ENCODE peak calls at places on chromosomes 13 and 19, in four cellular contexts. One of them, this sample, is unnamed.

GRCh38 chr13:73653688-73654087 is 480.5 kb downstream of the KLF12 start:
- DNase-seq in fibroblast of pulmonary artery: no peak
- DNase-seq in GM23338: no peak
- DNase-seq in OCI-LY7: no peak
- DNase-seq in this sample: no peak

GRCh38 chr19:9070066-9070465 is 16.8 kb upstream of the OR1M1 start:
- DNase-seq in OCI-LY7: no peak
- DNase-seq in fibroblast of pulmonary artery: no peak
- DNase-seq in GM23338: peak; percentile 74
- DNase-seq in this sample: no peak

GRCh38 chr13:113595131-113595530 is 10.6 kb downstream of the TFDP1 start:
- DNase-seq in fibroblast of pulmonary artery: no peak
- DNase-seq in GM23338: no peak
- DNase-seq in OCI-LY7: no peak
- DNase-seq in this sample: no peak

GRCh38 chr13:57624565-57625435 is 6.7 kb upstream of the PCDH17 start:
- DNase-seq in OCI-LY7: peak; percentile 35
- DNase-seq in GM23338: peak; percentile 90
- DNase-seq in fibroblast of pulmonary artery: peak; percentile 76
- DNase-seq in this sample: peak; percentile 82

GRCh38 chr19:9139609-9140158 is 513 bp upstream of the ZNF317 start:
- DNase-seq in fibroblast of pulmonary artery: no peak
- DNase-seq in GM23338: no peak
- DNase-seq in OCI-LY7: peak; percentile 5
- DNase-seq in this sample: no peak

GRCh38 chr13:28258401-28258800 is 120.1 kb downstream of the PAN3 start:
- DNase-seq in OCI-LY7: no peak
- DNase-seq in GM23338: no peak
- DNase-seq in fibroblast of pulmonary artery: no peak
- DNase-seq in this sample: no peak

GRCh38 chr13:95023405-95023804 is 277.8 kb downstream of the ABCC4 start:
- DNase-seq in fibroblast of pulmonary artery: peak; percentile 17
- DNase-seq in GM23338: no peak
- DNase-seq in OCI-LY7: no peak
- DNase-seq in this sample: peak; percentile 53

GRCh38 chr19:9932835-9933234 is 3.5 kb downstream of the OLFM2 start:
- DNase-seq in OCI-LY7: no peak
- DNase-seq in fibroblast of pulmonary artery: no peak
- DNase-seq in GM23338: no peak
- DNase-seq in this sample: no peak

GRCh38 chr13:113860579-113861432 is 3.1 kb downstream of the GAS6 start:
- DNase-seq in OCI-LY7: no peak
- DNase-seq in GM23338: peak; percentile 87
- DNase-seq in fibroblast of pulmonary artery: peak; percentile 51
- DNase-seq in this sample: no peak

GRCh38 chr13:47250141-47250540 is 353.3 kb upstream of the HTR2A start:
- DNase-seq in GM23338: no peak
- DNase-seq in fibroblast of pulmonary artery: peak; percentile 88
- DNase-seq in OCI-LY7: no peak
- DNase-seq in this sample: peak; percentile 51

GRCh38 chr13:110593430-110594130 is 21.8 kb upstream of the NAXD start:
- DNase-seq in GM23338: peak; percentile 76
- DNase-seq in fibroblast of pulmonary artery: peak; percentile 76
- DNase-seq in OCI-LY7: peak; percentile 49
- DNase-seq in this sample: peak; percentile 64

GRCh38 chr13:114155923-114156883 is 22.9 kb upstream of the CFAP97D2 start:
- DNase-seq in OCI-LY7: no peak
- DNase-seq in fibroblast of pulmonary artery: no peak
- DNase-seq in GM23338: no peak
- DNase-seq in this sample: no peak

GRCh38 chr19:869245-870177 is 10.0 kb downstream of the CFD start:
- DNase-seq in fibroblast of pulmonary artery: peak; percentile 89
- DNase-seq in OCI-LY7: no peak
- DNase-seq in GM23338: no peak
- DNase-seq in this sample: peak; percentile 92

GRCh38 chr19:50358483-50359431 is 6.7 kb downstream of the NAPSA start:
- DNase-seq in fibroblast of pulmonary artery: peak; percentile 56
- DNase-seq in GM23338: no peak
- DNase-seq in OCI-LY7: no peak
- DNase-seq in this sample: no peak

GRCh38 chr19:57974434-57974833 is at the start of gene C19orf18:
- DNase-seq in OCI-LY7: no peak
- DNase-seq in fibroblast of pulmonary artery: no peak
- DNase-seq in GM23338: no peak
- DNase-seq in this sample: no peak

GRCh38 chr13:43805071-43805468 is 18.3 kb upstream of the ENOX1 start:
- DNase-seq in fibroblast of pulmonary artery: peak; percentile 73
- DNase-seq in GM23338: peak; percentile 9
- DNase-seq in OCI-LY7: no peak
- DNase-seq in this sample: peak; percentile 99

GRCh38 chr13:113410472-113411201 is 42.7 kb downstream of the ADPRHL1 start:
- DNase-seq in OCI-LY7: no peak
- DNase-seq in GM23338: no peak
- DNase-seq in fibroblast of pulmonary artery: peak; percentile 15
- DNase-seq in this sample: peak; percentile 38

GRCh38 chr19:49437231-49437630 is 4.1 kb downstream of the SLC17A7 start:
- DNase-seq in OCI-LY7: no peak
- DNase-seq in GM23338: no peak
- DNase-seq in fibroblast of pulmonary artery: no peak
- DNase-seq in this sample: no peak

GRCh38 chr13:57629391-57629804 is 2.1 kb upstream of the PCDH17 start:
- DNase-seq in GM23338: peak; percentile 11
- DNase-seq in OCI-LY7: no peak
- DNase-seq in fibroblast of pulmonary artery: peak; percentile 15
- DNase-seq in this sample: no peak

GRCh38 chr13:77386880-77387606 is 60.1 kb upstream of the MYCBP2 start:
- DNase-seq in GM23338: no peak
- DNase-seq in fibroblast of pulmonary artery: peak; percentile 58
- DNase-seq in OCI-LY7: no peak
- DNase-seq in this sample: peak; percentile 57

GRCh38 chr19:31733591-31733990 is 384.4 kb upstream of the TSHZ3 start:
- DNase-seq in OCI-LY7: no peak
- DNase-seq in fibroblast of pulmonary artery: no peak
- DNase-seq in GM23338: no peak
- DNase-seq in this sample: no peak

GRCh38 chr19:1003283-1003682 is 3.1 kb downstream of the GRIN3B start:
- DNase-seq in OCI-LY7: no peak
- DNase-seq in fibroblast of pulmonary artery: no peak
- DNase-seq in GM23338: no peak
- DNase-seq in this sample: no peak

GRCh38 chr13:113026391-113026910 is 57.4 kb downstream of the MCF2L start:
- DNase-seq in OCI-LY7: no peak
- DNase-seq in GM23338: no peak
- DNase-seq in fibroblast of pulmonary artery: no peak
- DNase-seq in this sample: no peak

GRCh38 chr19:15379996-15380647 is 535 bp upstream of the AKAP8 start:
- DNase-seq in GM23338: peak; percentile 84
- DNase-seq in OCI-LY7: peak; percentile 46
- DNase-seq in fibroblast of pulmonary artery: peak; percentile 51
- DNase-seq in this sample: peak; percentile 61

GRCh38 chr19:36508325-36508724 is 19.0 kb upstream of the ZNF566 start:
- DNase-seq in GM23338: no peak
- DNase-seq in OCI-LY7: no peak
- DNase-seq in fibroblast of pulmonary artery: no peak
- DNase-seq in this sample: no peak

GRCh38 chr19:43699506-43700367 is 16.1 kb upstream of the IRGC start:
- DNase-seq in GM23338: peak; percentile 93
- DNase-seq in fibroblast of pulmonary artery: peak; percentile 40
- DNase-seq in OCI-LY7: no peak
- DNase-seq in this sample: no peak

GRCh38 chr19:7769171-7769570 is 6.1 kb downstream of the CLEC4M start:
- DNase-seq in GM23338: no peak
- DNase-seq in fibroblast of pulmonary artery: no peak
- DNase-seq in OCI-LY7: no peak
- DNase-seq in this sample: no peak

GRCh38 chr13:28655566-28655965 is 3.4 kb upstream of the POMP start:
- DNase-seq in fibroblast of pulmonary artery: peak; percentile 60
- DNase-seq in GM23338: no peak
- DNase-seq in OCI-LY7: no peak
- DNase-seq in this sample: peak; percentile 28

GRCh38 chr19:33448159-33448516 is 73.5 kb downstream of the PEPD start:
- DNase-seq in OCI-LY7: no peak
- DNase-seq in GM23338: no peak
- DNase-seq in fibroblast of pulmonary artery: no peak
- DNase-seq in this sample: no peak

GRCh38 chr13:89812856-89813255 is 1534.6 kb upstream of the MIR17HG start:
- DNase-seq in GM23338: no peak
- DNase-seq in OCI-LY7: no peak
- DNase-seq in fibroblast of pulmonary artery: no peak
- DNase-seq in this sample: no peak

GRCh38 chr13:30997697-30998547 is 65.5 kb downstream of the TEX26 start:
- DNase-seq in fibroblast of pulmonary artery: no peak
- DNase-seq in OCI-LY7: no peak
- DNase-seq in GM23338: no peak
- DNase-seq in this sample: no peak

GRCh38 chr13:84686973-84687372 is 804.7 kb upstream of the SLITRK1 start:
- DNase-seq in GM23338: no peak
- DNase-seq in OCI-LY7: no peak
- DNase-seq in fibroblast of pulmonary artery: no peak
- DNase-seq in this sample: no peak

GRCh38 chr13:85261757-85262346 is 537.4 kb downstream of the SLITRK6 start:
- DNase-seq in fibroblast of pulmonary artery: peak; percentile 38
- DNase-seq in OCI-LY7: peak; percentile 27
- DNase-seq in GM23338: peak; percentile 11
- DNase-seq in this sample: peak; percentile 50

GRCh38 chr19:32674153-32674958 is 624 bp downstream of the ANKRD27 start:
- DNase-seq in GM23338: no peak
- DNase-seq in fibroblast of pulmonary artery: no peak
- DNase-seq in OCI-LY7: no peak
- DNase-seq in this sample: peak; percentile 11

DNA sequence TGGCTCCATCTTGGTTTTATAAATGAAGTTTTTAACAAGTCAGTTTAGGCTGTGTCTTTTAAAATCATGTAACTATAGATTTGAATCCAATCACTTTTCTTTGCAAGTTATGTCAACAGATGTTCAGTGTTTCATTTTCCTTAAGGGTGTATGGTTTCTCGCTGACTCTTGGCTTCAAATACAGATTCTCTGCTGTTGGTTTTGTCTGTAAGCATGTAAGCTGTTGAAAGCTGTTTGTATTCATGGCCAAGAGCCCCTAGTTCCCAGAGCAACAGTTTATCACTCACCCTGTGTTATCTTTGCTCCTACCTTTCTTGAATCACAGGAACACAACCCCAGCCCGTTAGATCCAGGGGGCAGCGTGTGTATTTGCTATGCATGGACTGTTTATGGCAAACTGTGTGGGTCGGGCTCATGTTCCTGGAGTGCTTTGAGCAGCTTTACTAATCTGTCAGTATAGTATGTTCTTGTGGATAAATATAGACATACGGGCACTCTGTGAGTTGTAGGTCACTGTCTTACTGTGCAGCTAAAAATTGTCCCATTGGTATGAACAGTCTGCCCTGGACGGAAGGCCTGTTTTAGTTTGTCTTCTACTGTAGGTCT is 28.8 kb downstream of the FRY start:
- DNase-seq in OCI-LY7: no peak
- DNase-seq in fibroblast of pulmonary artery: no peak
- DNase-seq in GM23338: no peak
- DNase-seq in this sample: no peak
- TF ChIP-seq CTCF in OCI-LY7: no peak
- TF ChIP-seq CTCF in fibroblast of pulmonary artery: no peak
- TF ChIP-seq CTCF in GM23338: peak; percentile 15
- TF ChIP-seq CTCF in this sample: no peak

DNA sequence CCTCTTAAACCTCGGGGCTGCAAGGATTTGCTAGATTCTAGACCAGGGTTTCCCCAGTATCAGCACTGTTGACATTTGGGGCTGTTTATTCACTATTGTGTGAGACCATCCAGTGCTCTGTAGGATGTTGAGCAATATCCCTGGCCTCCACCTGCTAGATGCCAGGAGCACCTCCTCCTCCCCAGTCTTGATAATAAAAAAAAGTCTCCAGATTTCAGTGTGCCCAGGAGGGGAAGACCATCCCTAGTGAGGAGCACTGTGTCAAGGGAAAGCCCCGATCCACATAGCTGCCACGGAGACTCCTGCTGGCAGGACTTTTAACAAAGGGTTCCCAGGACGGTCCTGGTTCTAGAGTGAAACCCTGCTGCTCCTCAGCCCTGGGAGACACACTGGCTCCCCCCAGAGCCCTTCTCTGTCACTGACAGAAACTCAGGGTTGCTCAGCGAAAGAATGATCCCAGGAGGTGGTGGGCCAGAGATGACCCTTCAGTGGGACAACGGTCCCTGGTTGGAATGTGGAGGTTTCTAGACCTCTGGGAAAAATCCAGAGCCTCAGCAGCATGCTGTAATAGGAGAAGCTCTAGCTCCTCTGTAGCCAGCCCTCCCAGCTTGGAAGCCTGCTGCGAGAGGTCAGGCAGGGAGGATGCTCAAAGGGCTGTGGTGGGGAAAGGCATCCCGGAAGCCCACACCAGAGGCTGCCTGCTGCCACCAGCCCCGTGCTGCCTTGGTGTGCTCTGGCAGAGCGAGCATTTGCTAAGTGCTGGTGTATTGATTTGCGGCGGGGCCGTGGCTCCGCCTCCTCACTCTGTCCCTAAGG is 20.3 kb downstream of the LYL1 start:
- DNase-seq in fibroblast of pulmonary artery: peak; percentile 58
- DNase-seq in OCI-LY7: no peak
- DNase-seq in GM23338: peak; percentile 74
- DNase-seq in this sample: no peak
- TF ChIP-seq CTCF in fibroblast of pulmonary artery: peak; percentile 44
- TF ChIP-seq CTCF in OCI-LY7: peak; percentile 68
- TF ChIP-seq CTCF in GM23338: peak; percentile 68
- TF ChIP-seq CTCF in this sample: no peak

DNA sequence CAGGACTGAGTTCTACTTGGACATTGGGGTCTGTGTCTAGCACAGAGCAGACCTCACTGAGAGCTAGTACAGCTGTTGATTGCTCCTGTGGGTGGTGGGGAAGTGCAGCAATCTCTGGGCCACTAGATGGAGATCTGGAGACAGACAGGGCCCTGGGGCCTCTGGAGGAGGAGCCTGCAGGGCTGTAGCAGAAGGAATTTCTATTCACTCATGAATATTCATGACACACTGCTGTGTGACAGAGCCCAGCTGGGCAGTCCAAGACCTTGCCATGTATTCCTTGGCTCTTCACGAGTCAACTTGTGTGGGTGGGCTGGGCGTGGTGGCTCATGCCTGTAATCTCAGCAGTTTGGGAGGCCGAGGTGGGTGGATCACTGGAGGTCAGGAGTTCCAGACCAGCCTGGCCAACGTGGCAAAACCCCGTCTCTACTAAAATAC is 37.5 kb downstream of the SUGP2 start:
- DNase-seq in OCI-LY7: peak; percentile 74
- DNase-seq in fibroblast of pulmonary artery: peak; percentile 91
- DNase-seq in GM23338: peak; percentile 93
- DNase-seq in this sample: peak; percentile 61
- TF ChIP-seq CTCF in OCI-LY7: peak; percentile 77
- TF ChIP-seq CTCF in fibroblast of pulmonary artery: peak; percentile 84
- TF ChIP-seq CTCF in GM23338: peak; percentile 72
- TF ChIP-seq CTCF in this sample: peak; percentile 28

DNA sequence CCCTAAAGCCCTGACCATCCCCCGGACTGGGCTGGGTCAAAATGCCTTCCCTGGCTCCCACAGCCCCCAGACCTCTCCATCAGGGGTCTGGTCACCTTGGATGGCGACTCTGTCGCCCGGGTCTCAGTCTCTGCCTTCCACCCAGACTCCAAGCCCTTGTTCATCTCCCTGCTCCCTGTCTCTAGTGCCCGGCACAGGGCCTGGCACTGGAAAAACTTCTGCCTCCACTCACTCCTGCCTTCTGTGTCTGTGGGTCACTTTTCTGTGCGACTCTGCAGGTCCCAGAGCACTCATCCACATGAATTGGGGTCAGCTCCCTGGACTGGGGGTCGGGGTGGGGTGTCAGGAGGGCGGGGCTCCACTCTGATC is 1.1 kb downstream of the ZNF787 start:
- DNase-seq in OCI-LY7: no peak
- DNase-seq in GM23338: no peak
- DNase-seq in fibroblast of pulmonary artery: no peak
- DNase-seq in this sample: no peak
- TF ChIP-seq CTCF in OCI-LY7: no peak
- TF ChIP-seq CTCF in GM23338: no peak
- TF ChIP-seq CTCF in fibroblast of pulmonary artery: no peak
- TF ChIP-seq CTCF in this sample: no peak